ENCODE peak calls at places on chromosomes 1 and 21, in eight cellular contexts. U is mucosa of gallbladder, A is H7, M is GM23248, B is iPS-NIHi11, X is activated T-helper 1 cell treated with Interleukin-2 at 50 U/mL for 16 hours, V is ACHN, Y is anterior cingulate cortex. I is an unnamed sample.

GRCh38 chr1:205343431-205344009 is 13.2 kb downstream of the KLHDC8A start:
- DNase-seq in A (peak), M (peak), X (no peak), U (no peak), B (peak), Y (no peak), V (no peak), I (no peak)

GRCh38 chr1:9425859-9426258 is 113.4 kb upstream of the SLC25A33 start:
- DNase-seq in U (no peak), M (no peak), A (no peak), Y (no peak), X (no peak), V (no peak), B (no peak), I (no peak)

GRCh38 chr1:219710529-219711194 is 97.8 kb upstream of the ZC3H11B start:
- DNase-seq in Y (no peak), X (no peak), V (no peak), U (no peak), A (no peak), M (peak), B (no peak), I (no peak)

GRCh38 chr1:34684246-34684645 is 70.6 kb upstream of the GJB5 start:
- DNase-seq in M (no peak), X (no peak), A (peak), B (peak), V (no peak), U (no peak), Y (peak), I (no peak)

GRCh38 chr21:20739421-20739820 is 258.8 kb upstream of the NCAM2 start:
- DNase-seq in M (no peak), A (peak), V (peak), B (peak), X (no peak), U (no peak), Y (no peak), I (no peak)

GRCh38 chr21:37994211-37994610 is 78.0 kb upstream of the KCNJ6 start:
- DNase-seq in Y (no peak), A (no peak), M (no peak), U (no peak), X (no peak), V (no peak), B (no peak), I (no peak)

GRCh38 chr1:115282825-115283224 is 55.2 kb downstream of the NGF start:
- DNase-seq in A (no peak), B (no peak), Y (no peak), X (no peak), M (peak), U (peak), V (no peak), I (no peak)

GRCh38 chr1:199862047-199862446 is 165.5 kb upstream of the NR5A2 start:
- DNase-seq in V (no peak), U (no peak), Y (no peak), X (no peak), M (no peak), A (no peak), B (no peak), I (no peak)

GRCh38 chr1:11340248-11340632 is 67.2 kb downstream of the UBIAD1 start:
- DNase-seq in M (no peak), Y (no peak), V (no peak), A (no peak), U (no peak), X (no peak), B (no peak), I (no peak)

GRCh38 chr1:58768332-58768731 is 15.5 kb downstream of the JUN start:
- DNase-seq in X (no peak), U (no peak), M (no peak), Y (no peak), V (no peak), B (no peak), A (no peak), I (no peak)

GRCh38 chr21:16496594-16496993 is 766.8 kb downstream of the USP25 start:
- DNase-seq in A (no peak), Y (no peak), M (no peak), B (no peak), U (no peak), X (no peak), V (no peak), I (no peak)

GRCh38 chr1:230365723-230366307 is 60.3 kb downstream of the PGBD5 start:
- DNase-seq in X (no peak), A (no peak), V (no peak), Y (no peak), U (no peak), M (no peak), B (no peak), I (no peak)